ENCODE peak calls at places on chromosomes 16 and 17, in eight cellular contexts. X, H, Z, G, S, O, L and F are unnamed samples.

GRCh38 chr17:50352072-50352692 is 6.3 kb downstream of the XYLT2 start:
- DNase-seq in G (no peak), X (no peak), L (no peak), Z (no peak), O (peak; percentile 88), S (peak; percentile 70), H (no peak), F (no peak)

GRCh38 chr16:1426734-1427451 is 4.0 kb upstream of the PERCC1 start:
- DNase-seq in X (no peak), G (no peak), L (peak; percentile 50), O (no peak), S (no peak), H (no peak), Z (no peak), F (no peak)

GRCh38 chr16:26447570-26447969 is 619.2 kb upstream of the C16orf82 start:
- DNase-seq in X (no peak), Z (no peak), H (no peak), O (no peak), S (no peak), L (no peak), G (no peak), F (no peak)

GRCh38 chr17:76969598-76970172 is 101.5 kb downstream of the MGAT5B start:
- DNase-seq in G (no peak), Z (no peak), O (no peak), L (peak; percentile 86), X (no peak), S (no peak), H (no peak), F (no peak)

GRCh38 chr17:30309591-30309990 is 17.8 kb upstream of the BLMH start:
- DNase-seq in X (no peak), O (no peak), H (no peak), G (no peak), Z (no peak), S (no peak), L (no peak), F (no peak)

GRCh38 chr17:41869426-41869825 is 4.2 kb upstream of the KLHL11 start:
- DNase-seq in Z (no peak), L (no peak), G (no peak), H (no peak), X (no peak), O (no peak), S (no peak), F (no peak)

GRCh38 chr16:1779234-1779701 is 3.1 kb downstream of the SPSB3 start:
- DNase-seq in O (no peak), Z (no peak), H (no peak), L (no peak), G (no peak), X (no peak), S (no peak), F (no peak)

GRCh38 chr17:69945698-69946185 is 129.3 kb upstream of the KCNJ16 start:
- DNase-seq in X (no peak), O (no peak), L (no peak), H (no peak), G (no peak), Z (no peak), S (no peak), F (no peak)

GRCh38 chr17:2736956-2737355 is 12.5 kb downstream of the CCDC92B start:
- DNase-seq in G (no peak), L (no peak), X (no peak), Z (no peak), S (no peak), H (no peak), O (no peak), F (no peak)

GRCh38 chr17:80195671-80196529 is 24.2 kb downstream of the SGSH start:
- DNase-seq in Z (no peak), H (no peak), G (peak; percentile 24), L (peak; percentile 90), O (no peak), X (no peak), S (no peak), F (no peak)

GRCh38 chr17:78771758-78772382 is 10.2 kb downstream of the CYTH1 start:
- DNase-seq in O (no peak), S (no peak), X (no peak), G (peak; percentile 65), L (no peak), Z (no peak), H (no peak), F (no peak)

GRCh38 chr17:45108595-45109521 is 23.5 kb downstream of the PLCD3 start:
- DNase-seq in G (peak; percentile 47), X (no peak), L (no peak), S (peak; percentile 45), O (peak; percentile 35), H (peak; percentile 51), Z (peak; percentile 39), F (no peak)

GRCh38 chr17:3572231-3572630 is 14.6 kb upstream of the TRPV3 start:
- DNase-seq in S (peak; percentile 7), G (no peak), O (no peak), Z (no peak), X (no peak), L (no peak), H (no peak), F (no peak)

GRCh38 chr17:77449908-77450741 is 309.4 kb downstream of the SEC14L1 start:
- DNase-seq in G (no peak), X (peak; percentile 66), L (peak; percentile 78), O (peak; percentile 67), Z (peak; percentile 80), S (peak; percentile 91), H (no peak), F (no peak)

GRCh38 chr17:31167111-31167510 is 72.3 kb downstream of the NF1 start:
- DNase-seq in G (no peak), X (no peak), O (no peak), L (no peak), H (no peak), S (no peak), Z (no peak), F (no peak)

GRCh38 chr17:45125509-45125908 is 6.8 kb downstream of the PLCD3 start:
- DNase-seq in X (no peak), O (no peak), S (no peak), Z (no peak), H (no peak), L (no peak), G (no peak), F (no peak)

GRCh38 chr16:10629592-10629963 is 49.2 kb upstream of the EMP2 start:
- DNase-seq in X (no peak), S (no peak), H (no peak), Z (no peak), L (peak; percentile 59), O (no peak), G (no peak), F (no peak)

GRCh38 chr16:8936421-8936820 is 27.3 kb downstream of the USP7 start:
- DNase-seq in L (no peak), S (no peak), Z (peak; percentile 66), H (peak; percentile 56), G (peak; percentile 29), X (no peak), O (peak; percentile 59), F (no peak)

GRCh38 chr16:59198487-59198886 is 464.4 kb upstream of the GOT2 start:
- DNase-seq in Z (no peak), X (no peak), O (no peak), G (peak; percentile 95), H (no peak), S (no peak), L (no peak), F (no peak)

GRCh38 chr17:29241015-29241963 is 5.4 kb upstream of the CRYBA1 start:
- DNase-seq in Z (no peak), O (no peak), X (no peak), L (no peak), S (peak; percentile 31), G (peak; percentile 82), H (peak; percentile 96), F (no peak)

GRCh38 chr17:79892457-79893236 is 53.4 kb upstream of the CBX4 start:
- DNase-seq in G (no peak), H (no peak), S (peak; percentile 49), O (peak; percentile 78), X (no peak), L (no peak), Z (peak; percentile 87), F (no peak)

GRCh38 chr17:8673621-8674020 is 43.1 kb upstream of the MYH10 start:
- DNase-seq in G (peak; percentile 86), Z (no peak), H (no peak), S (peak; percentile 71), O (no peak), L (no peak), X (no peak), F (no peak)

GRCh38 chr17:40071720-40072480 is 9.1 kb downstream of the THRA start:
- DNase-seq in S (peak; percentile 90), O (peak; percentile 95), X (peak; percentile 77), Z (peak; percentile 89), L (no peak), G (peak; percentile 76), H (peak; percentile 91), F (peak; percentile 94)
- H3K4me3 ChIP-seq in S (peak overlapping the region; percentile 49), O (peak overlapping the region; percentile 18), X (peak overlapping the region; percentile 16), Z (no peak overlapping the region), L (no peak overlapping the region), G (no peak overlapping the region), H (peak overlapping the region; percentile 30), F (peak overlapping the region; percentile 54)

GRCh38 chr16:25031441-25032307 is 16.5 kb upstream of the ARHGAP17 start:
- DNase-seq in G (peak; percentile 96), L (peak; percentile 81), X (peak; percentile 58), S (peak; percentile 88), O (peak; percentile 87), Z (peak; percentile 91), H (peak; percentile 94), F (peak; percentile 93)
- TF ChIP-seq POLR2A in G (peak; percentile 72), L (no peak), X (no peak), S (peak; percentile 69), O (no peak), Z (peak; percentile 74), H (peak; percentile 78), F (peak; percentile 63)

GRCh38 chr17:12574525-12574924 is 91.2 kb upstream of the MYOCD start:
- DNase-seq in H (no peak), L (no peak), Z (no peak), S (no peak), O (no peak), X (no peak), G (no peak), F (no peak)
- H3K4me3 ChIP-seq in H (no peak overlapping the region), L (no peak overlapping the region), Z (no peak overlapping the region), S (no peak overlapping the region), O (no peak overlapping the region), X (no peak overlapping the region), G (no peak overlapping the region), F (no peak overlapping the region)

DNA sequence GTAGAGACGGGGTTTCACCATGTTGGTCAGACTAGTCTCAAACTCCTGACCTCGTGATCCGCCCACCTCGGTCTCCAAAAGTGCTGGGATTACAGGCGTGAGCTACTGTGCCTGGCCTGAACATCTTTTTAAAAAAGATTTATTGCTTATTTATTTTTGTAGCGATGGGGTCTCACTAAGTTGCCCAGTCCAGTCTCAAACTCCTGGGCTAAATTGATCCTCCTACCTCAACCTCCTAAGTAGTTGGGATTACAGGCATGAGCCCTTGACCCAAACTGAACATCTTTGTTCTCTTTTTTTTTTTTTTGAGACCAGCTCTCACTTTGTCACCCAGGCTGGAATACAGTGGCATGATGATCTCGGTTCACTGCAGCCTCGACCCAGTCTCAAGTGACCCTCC is 27.5 kb downstream of the DDX19A start:
- DNase-seq in O (no peak), Z (no peak), L (no peak), S (no peak), X (no peak), G (no peak), H (no peak), F (no peak)
- TF ChIP-seq POLR2A in O (no peak), Z (no peak), L (no peak), S (no peak), X (no peak), G (no peak), H (no peak), F (no peak)